ENCODE peak calls at places on chromosomes 11 and 22, in six cellular contexts. H is stomach; B is CD4-positive, alpha-beta memory T cell; I is esophagus muscularis mucosa; P is SK-MEL-5; K is NCI-H1436. G is an unnamed sample.
A peak's percentile ranks its signal among the peaks of the same experiment; 100 is the strongest.

GRCh38 chr11:534592-535518 is 521 bp downstream of the HRAS start:
- DNase-seq in H (peak; percentile 52), B (peak; percentile 40), I (no peak), P (no peak), K (peak; percentile 25), G (peak; percentile 5)

GRCh38 chr11:28976801-28977145 is 868.6 kb downstream of the METTL15 start:
- DNase-seq in H (no peak), B (no peak), I (no peak), P (no peak), K (no peak), G (no peak)

GRCh38 chr11:118439656-118440055 is 3.4 kb downstream of the KMT2A start:
- DNase-seq in H (no peak), B (no peak), I (no peak), P (no peak), K (no peak), G (no peak)

GRCh38 chr22:41405588-41405987 is 23.8 kb downstream of the TEF start:
- DNase-seq in H (no peak), B (no peak), I (no peak), P (no peak), K (no peak), G (no peak)

GRCh38 chr11:45470151-45471001 is 184.2 kb upstream of the SYT13 start:
- DNase-seq in H (no peak), B (no peak), I (no peak), P (no peak), K (no peak), G (no peak)

GRCh38 chr11:118206612-118207031 is 18.2 kb downstream of the JAML start:
- DNase-seq in H (no peak), B (no peak), I (no peak), P (peak; percentile 23), K (no peak), G (peak; percentile 69)

GRCh38 chr22:49774499-49775151 is 53.0 kb downstream of the BRD1 start:
- DNase-seq in H (no peak), B (no peak), I (no peak), P (no peak), K (no peak), G (no peak)

GRCh38 chr11:34566209-34566551 is 52.6 kb upstream of the ELF5 start:
- DNase-seq in H (no peak), B (no peak), I (no peak), P (no peak), K (no peak), G (no peak)

GRCh38 chr11:31608995-31609394 is 99.4 kb downstream of the ELP4 start:
- DNase-seq in H (no peak), B (no peak), I (no peak), P (no peak), K (no peak), G (no peak)

GRCh38 chr22:50182176-50183081 is 3.3 kb upstream of the TRABD start:
- DNase-seq in H (peak; percentile 87), B (peak; percentile 37), I (no peak), P (no peak), K (no peak), G (no peak)

GRCh38 chr11:66347425-66348276 is at the start of gene B4GAT1:
- DNase-seq in H (peak; percentile 86), B (peak; percentile 90), I (peak; percentile 97), P (peak; percentile 81), K (peak; percentile 81), G (peak; percentile 86)

GRCh38 chr22:21856197-21856596 is 11.2 kb downstream of the MAPK1 start:
- DNase-seq in H (no peak), B (no peak), I (no peak), P (no peak), K (no peak), G (no peak)

GRCh38 chr11:47083913-47084312 is 92.8 kb downstream of the ARFGAP2 start:
- DNase-seq in H (no peak), B (no peak), I (no peak), P (no peak), K (no peak), G (peak; percentile 79)

GRCh38 chr11:62340269-62340901 is 3.1 kb downstream of the ASRGL1 start:
- DNase-seq in H (peak; percentile 68), B (no peak), I (no peak), P (peak; percentile 68), K (peak; percentile 38), G (peak; percentile 35)

G was measured in foreskin melanocyte.